ENCODE peak calls at places on chromosomes 2 and 18, in six cellular contexts. B is astrocyte, H is GM12865, S is GM13977, T is uterus, A is GM13976. D is an unnamed sample.

GRCh38 chr2:31033032-31033431 is 105.2 kb downstream of the GALNT14 start:
- DNase-seq in B (no peak), H (no peak), S (no peak), T (no peak), A (no peak), D (no peak)

GRCh38 chr2:186456941-186457340 is 29.1 kb upstream of the ZC3H15 start:
- DNase-seq in B (peak; percentile 99), H (no peak), S (no peak), T (no peak), A (no peak), D (peak; percentile 77)

GRCh38 chr18:77096031-77096371 is 36.6 kb downstream of the MBP start:
- DNase-seq in B (no peak), H (no peak), S (no peak), T (no peak), A (no peak), D (no peak)

GRCh38 chr18:57947117-57947516 is 96.9 kb upstream of the NEDD4L start:
- DNase-seq in B (no peak), H (no peak), S (no peak), T (no peak), A (no peak), D (no peak)

GRCh38 chr2:6917071-6917760 is at the start of gene RNF144A:
- DNase-seq in B (no peak), H (peak; percentile 62), S (peak; percentile 95), T (peak; percentile 51), A (peak; percentile 93), D (no peak)

GRCh38 chr2:39523308-39524044 is 86.4 kb upstream of the MAP4K3 start:
- DNase-seq in B (peak; percentile 97), H (no peak), S (no peak), T (no peak), A (no peak), D (peak; percentile 87)

GRCh38 chr2:150485871-150486538 is 1.5 kb downstream of the RND3 start:
- DNase-seq in B (peak; percentile 79), H (no peak), S (peak; percentile 17), T (peak; percentile 65), A (peak; percentile 34), D (peak; percentile 74)

GRCh38 chr2:240920783-240921231 is 14.7 kb downstream of the CROCC2 start:
- DNase-seq in B (no peak), H (no peak), S (no peak), T (peak; percentile 19), A (no peak), D (no peak)

GRCh38 chr2:129103922-129104878 is 785.5 kb upstream of the HS6ST1 start:
- DNase-seq in B (no peak), H (no peak), S (no peak), T (no peak), A (no peak), D (no peak)

GRCh38 chr2:8229546-8229986 is 452.3 kb upstream of the ID2 start:
- DNase-seq in B (peak; percentile 77), H (peak; percentile 87), S (peak; percentile 76), T (peak; percentile 66), A (peak; percentile 61), D (peak; percentile 10)

GRCh38 chr2:182229288-182229687 is 197.5 kb downstream of the PDE1A start:
- DNase-seq in B (peak; percentile 26), H (no peak), S (no peak), T (no peak), A (no peak), D (peak; percentile 52)

GRCh38 chr2:182228073-182228473 is 198.8 kb downstream of the PDE1A start:
- DNase-seq in B (no peak), H (no peak), S (no peak), T (no peak), A (no peak), D (no peak)

GRCh38 chr2:182226807-182227206 is 200.0 kb downstream of the PDE1A start:
- DNase-seq in B (no peak), H (no peak), S (no peak), T (no peak), A (no peak), D (no peak)

GRCh38 chr2:182224669-182225068 is 202.2 kb downstream of the PDE1A start:
- DNase-seq in B (no peak), H (no peak), S (no peak), T (no peak), A (no peak), D (no peak)

GRCh38 chr2:182228741-182229140 is 198.1 kb downstream of the PDE1A start:
- DNase-seq in B (peak; percentile 56), H (no peak), S (no peak), T (no peak), A (no peak), D (peak; percentile 76)
- TF ChIP-seq CTCF in B (no peak), H (no peak), S (no peak), T (no peak), A (no peak), D (no peak)

DNA sequence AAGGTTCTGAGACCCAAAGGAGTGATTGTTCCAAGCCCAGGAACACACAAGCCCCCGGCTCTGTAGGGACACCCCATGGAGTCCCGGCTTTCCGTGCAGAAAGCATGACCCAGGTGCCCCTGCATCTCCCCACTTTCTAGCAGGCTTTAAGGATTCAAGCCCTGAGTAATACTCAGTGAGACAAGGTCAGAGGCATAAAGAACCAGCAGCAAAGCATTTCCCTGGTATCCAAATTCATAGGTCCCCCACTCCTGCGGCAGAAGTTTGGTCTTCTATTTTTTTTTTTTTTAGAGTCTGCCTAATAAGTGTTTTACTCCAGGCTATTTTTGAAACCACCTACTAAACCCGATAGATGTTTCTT is 16.3 kb downstream of the TSHZ1 start:
- DNase-seq in B (no peak), H (no peak), S (no peak), T (no peak), A (no peak), D (no peak)
- TF ChIP-seq CTCF in B (no peak), H (no peak), S (no peak), T (no peak), A (no peak), D (no peak)

DNA sequence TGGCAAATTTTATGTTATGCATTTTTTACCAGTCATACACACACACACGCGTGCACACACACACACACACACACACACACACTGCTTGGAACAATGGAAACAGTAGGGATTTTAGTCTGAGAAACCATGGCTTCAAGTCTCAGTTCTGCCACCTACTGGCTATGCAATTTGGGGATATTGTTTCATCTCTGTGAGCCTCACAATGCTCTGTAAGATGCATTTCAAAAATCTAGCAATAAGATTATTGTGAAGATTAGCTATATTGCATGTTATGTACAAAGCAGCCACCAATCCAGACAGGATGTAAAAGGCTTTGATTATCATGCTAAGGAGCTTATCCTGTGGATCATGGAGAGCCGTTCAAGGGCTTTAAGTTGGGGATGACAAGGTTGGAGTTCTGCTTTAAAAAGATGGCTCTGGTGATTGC is 401.4 kb downstream of the NBAS start:
- DNase-seq in B (peak; percentile 57), H (peak; percentile 46), S (no peak), T (no peak), A (peak; percentile 46), D (peak; percentile 62)
- TF ChIP-seq CTCF in B (peak; percentile 52), H (peak; percentile 65), S (peak; percentile 72), T (no peak), A (peak; percentile 49), D (peak; percentile 78)

DNA sequence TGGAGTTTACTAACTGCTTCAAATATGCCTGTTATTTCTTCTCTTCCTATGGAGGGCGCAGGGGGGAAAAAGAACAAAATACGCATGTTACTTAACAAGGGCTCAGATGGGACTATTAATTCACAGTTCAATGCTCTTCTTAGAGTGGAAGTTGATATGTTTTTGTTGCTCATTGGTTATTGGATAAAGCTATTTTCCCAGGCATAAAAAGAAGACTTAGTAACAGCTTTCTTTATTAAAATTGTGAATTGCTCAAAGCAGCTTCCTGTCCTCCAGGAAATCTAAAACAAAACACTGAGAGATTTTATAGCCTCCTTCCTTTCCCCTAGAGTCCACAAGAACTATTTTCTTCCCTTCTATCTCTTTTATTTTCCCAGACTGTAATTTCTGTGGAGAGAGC is 180.8 kb downstream of the SH3BP4 start:
- DNase-seq in B (no peak), H (no peak), S (no peak), T (no peak), A (no peak), D (no peak)
- TF ChIP-seq CTCF in B (no peak), H (no peak), S (no peak), T (no peak), A (no peak), D (peak; percentile 14)

DNA sequence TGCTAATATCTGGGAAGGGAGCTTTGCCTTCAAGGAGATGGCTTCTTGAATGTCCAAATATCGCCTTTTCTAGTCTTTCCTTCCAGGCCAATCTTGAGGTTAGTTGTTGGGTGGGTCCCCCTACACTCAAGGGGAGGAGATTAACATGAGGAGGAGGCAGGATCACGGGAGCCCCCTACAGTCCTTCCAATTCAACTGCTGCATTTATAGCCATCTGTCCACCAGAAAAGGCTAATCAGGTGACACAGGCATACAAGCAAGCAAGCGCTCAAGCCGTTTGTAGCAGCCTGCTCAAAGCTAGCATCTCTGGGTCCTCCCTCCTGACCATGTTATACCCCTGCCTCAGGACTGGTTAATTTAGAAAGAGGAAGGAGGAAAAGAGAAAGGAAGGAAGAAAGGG is 87.6 kb downstream of the MRPS9 start:
- DNase-seq in B (no peak), H (no peak), S (no peak), T (no peak), A (no peak), D (no peak)
- TF ChIP-seq CTCF in B (no peak), H (no peak), S (no peak), T (no peak), A (no peak), D (no peak)

D was measured in HFFc6.